ENCODE peak calls at places on chromosome 6, in ten cellular contexts. One of them, this sample, is unnamed.

GRCh38 chr6:47098570-47098993 is 56.5 kb upstream of the ADGRF1 start:
- DNase-seq in tibial artery: no peak
- DNase-seq in tibial nerve: no peak
- DNase-seq in GM12878: no peak
- DNase-seq in uterus: peak; percentile 63
- DNase-seq in AG04450: peak; percentile 13
- DNase-seq in psoas muscle: no peak
- DNase-seq in vagina: no peak
- DNase-seq in lower lobe of right lung: no peak
- DNase-seq in astrocyte of the spinal cord: no peak
- DNase-seq in this sample: no peak

GRCh38 chr6:81998432-81998831 is 246.0 kb upstream of the TENT5A start:
- DNase-seq in vagina: no peak
- DNase-seq in astrocyte of the spinal cord: peak; percentile 64
- DNase-seq in tibial artery: no peak
- DNase-seq in psoas muscle: no peak
- DNase-seq in GM12878: no peak
- DNase-seq in uterus: no peak
- DNase-seq in AG04450: no peak
- DNase-seq in tibial nerve: no peak
- DNase-seq in lower lobe of right lung: no peak
- DNase-seq in this sample: no peak

GRCh38 chr6:52876056-52876787 is 33.3 kb downstream of the GSTA3 start:
- DNase-seq in AG04450: no peak
- DNase-seq in tibial nerve: no peak
- DNase-seq in astrocyte of the spinal cord: no peak
- DNase-seq in psoas muscle: no peak
- DNase-seq in lower lobe of right lung: no peak
- DNase-seq in tibial artery: no peak
- DNase-seq in vagina: no peak
- DNase-seq in uterus: no peak
- DNase-seq in GM12878: no peak
- DNase-seq in this sample: no peak

GRCh38 chr6:100663219-100663863 is 198.6 kb upstream of the SIM1 start:
- DNase-seq in tibial nerve: no peak
- DNase-seq in AG04450: peak; percentile 58
- DNase-seq in uterus: no peak
- DNase-seq in astrocyte of the spinal cord: peak; percentile 69
- DNase-seq in vagina: no peak
- DNase-seq in psoas muscle: no peak
- DNase-seq in GM12878: no peak
- DNase-seq in tibial artery: no peak
- DNase-seq in lower lobe of right lung: no peak
- DNase-seq in this sample: no peak

GRCh38 chr6:153231048-153231635 is 100.1 kb upstream of the RGS17 start:
- DNase-seq in tibial artery: no peak
- DNase-seq in uterus: no peak
- DNase-seq in AG04450: peak; percentile 2
- DNase-seq in astrocyte of the spinal cord: peak; percentile 55
- DNase-seq in psoas muscle: peak; percentile 49
- DNase-seq in GM12878: no peak
- DNase-seq in lower lobe of right lung: peak; percentile 54
- DNase-seq in vagina: no peak
- DNase-seq in tibial nerve: peak; percentile 35
- DNase-seq in this sample: no peak

GRCh38 chr6:162123797-162124196 is 603.8 kb downstream of the PRKN start:
- DNase-seq in vagina: no peak
- DNase-seq in tibial nerve: no peak
- DNase-seq in psoas muscle: no peak
- DNase-seq in lower lobe of right lung: no peak
- DNase-seq in astrocyte of the spinal cord: no peak
- DNase-seq in AG04450: no peak
- DNase-seq in uterus: no peak
- DNase-seq in tibial artery: no peak
- DNase-seq in GM12878: no peak
- DNase-seq in this sample: no peak

GRCh38 chr6:123515715-123516114 is 121.0 kb downstream of the TRDN start:
- DNase-seq in lower lobe of right lung: no peak
- DNase-seq in AG04450: no peak
- DNase-seq in astrocyte of the spinal cord: no peak
- DNase-seq in uterus: no peak
- DNase-seq in psoas muscle: no peak
- DNase-seq in GM12878: no peak
- DNase-seq in tibial artery: no peak
- DNase-seq in tibial nerve: no peak
- DNase-seq in vagina: no peak
- DNase-seq in this sample: no peak

GRCh38 chr6:17740559-17741220 is 34.0 kb upstream of the NUP153 start:
- DNase-seq in uterus: no peak
- DNase-seq in vagina: no peak
- DNase-seq in GM12878: no peak
- DNase-seq in psoas muscle: no peak
- DNase-seq in lower lobe of right lung: no peak
- DNase-seq in tibial artery: no peak
- DNase-seq in AG04450: no peak
- DNase-seq in tibial nerve: no peak
- DNase-seq in astrocyte of the spinal cord: no peak
- DNase-seq in this sample: no peak

GRCh38 chr6:160333841-160334240 is 14.3 kb upstream of the SLC22A3 start:
- DNase-seq in AG04450: no peak
- DNase-seq in astrocyte of the spinal cord: no peak
- DNase-seq in GM12878: no peak
- DNase-seq in vagina: no peak
- DNase-seq in psoas muscle: no peak
- DNase-seq in lower lobe of right lung: no peak
- DNase-seq in tibial artery: no peak
- DNase-seq in tibial nerve: no peak
- DNase-seq in uterus: no peak
- DNase-seq in this sample: no peak

GRCh38 chr6:91317247-91317646 is 730.4 kb upstream of the MAP3K7 start:
- DNase-seq in AG04450: no peak
- DNase-seq in GM12878: no peak
- DNase-seq in vagina: no peak
- DNase-seq in tibial artery: no peak
- DNase-seq in lower lobe of right lung: no peak
- DNase-seq in tibial nerve: no peak
- DNase-seq in astrocyte of the spinal cord: peak; percentile 62
- DNase-seq in psoas muscle: no peak
- DNase-seq in uterus: no peak
- DNase-seq in this sample: no peak

GRCh38 chr6:90790696-90791095 is 203.8 kb upstream of the MAP3K7 start:
- DNase-seq in astrocyte of the spinal cord: peak; percentile 54
- DNase-seq in uterus: no peak
- DNase-seq in lower lobe of right lung: no peak
- DNase-seq in AG04450: peak; percentile 33
- DNase-seq in psoas muscle: no peak
- DNase-seq in vagina: no peak
- DNase-seq in tibial nerve: no peak
- DNase-seq in tibial artery: no peak
- DNase-seq in GM12878: no peak
- DNase-seq in this sample: no peak

GRCh38 chr6:51553246-51554015 is 534.0 kb downstream of the PKHD1 start:
- DNase-seq in vagina: no peak
- DNase-seq in GM12878: no peak
- DNase-seq in uterus: no peak
- DNase-seq in tibial artery: no peak
- DNase-seq in lower lobe of right lung: no peak
- DNase-seq in psoas muscle: no peak
- DNase-seq in astrocyte of the spinal cord: no peak
- DNase-seq in AG04450: no peak
- DNase-seq in tibial nerve: no peak
- DNase-seq in this sample: no peak

GRCh38 chr6:50030350-50030749 is 8.6 kb upstream of the DEFB110 start:
- DNase-seq in tibial artery: no peak
- DNase-seq in GM12878: no peak
- DNase-seq in astrocyte of the spinal cord: no peak
- DNase-seq in tibial nerve: no peak
- DNase-seq in lower lobe of right lung: peak; percentile 28
- DNase-seq in AG04450: no peak
- DNase-seq in uterus: no peak
- DNase-seq in psoas muscle: peak; percentile 26
- DNase-seq in vagina: no peak
- DNase-seq in this sample: no peak

GRCh38 chr6:50030777-50031562 is 9.2 kb upstream of the DEFB110 start:
- DNase-seq in AG04450: no peak
- DNase-seq in tibial nerve: no peak
- DNase-seq in astrocyte of the spinal cord: no peak
- DNase-seq in psoas muscle: no peak
- DNase-seq in vagina: no peak
- DNase-seq in lower lobe of right lung: no peak
- DNase-seq in tibial artery: no peak
- DNase-seq in uterus: no peak
- DNase-seq in GM12878: no peak
- DNase-seq in this sample: no peak

GRCh38 chr6:50021894-50022293 is at the start of gene DEFB110:
- DNase-seq in uterus: no peak
- DNase-seq in psoas muscle: no peak
- DNase-seq in vagina: no peak
- DNase-seq in astrocyte of the spinal cord: no peak
- DNase-seq in tibial artery: no peak
- DNase-seq in lower lobe of right lung: no peak
- DNase-seq in GM12878: no peak
- DNase-seq in AG04450: no peak
- DNase-seq in tibial nerve: no peak
- DNase-seq in this sample: no peak

DNA sequence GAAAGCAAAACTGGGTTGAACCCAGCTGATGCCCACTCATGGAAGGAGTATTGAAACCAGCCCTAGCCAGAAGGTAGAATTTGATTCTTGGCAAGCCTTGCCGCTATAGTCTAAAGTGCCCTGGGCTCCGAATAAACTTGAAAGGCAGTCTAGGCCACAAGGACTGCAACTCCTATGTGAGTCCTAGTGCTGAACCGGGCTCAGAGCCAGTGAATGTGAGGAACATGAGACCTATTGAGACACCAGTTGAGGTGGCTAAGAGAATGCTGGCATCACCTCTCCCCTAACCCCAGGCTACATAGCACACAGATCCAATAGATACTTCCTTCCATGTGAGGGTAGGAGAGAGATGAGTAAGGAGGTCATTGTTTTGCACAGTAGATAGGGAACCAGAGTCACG is 3.5 kb upstream of the DEFB110 start:
- DNase-seq in GM12878: no peak
- DNase-seq in astrocyte of the spinal cord: no peak
- DNase-seq in uterus: no peak
- DNase-seq in AG04450: no peak
- DNase-seq in psoas muscle: no peak
- DNase-seq in tibial artery: no peak
- DNase-seq in tibial nerve: no peak
- DNase-seq in vagina: no peak
- DNase-seq in lower lobe of right lung: no peak
- DNase-seq in this sample: no peak
- TF ChIP-seq CTCF in GM12878: no peak
- TF ChIP-seq CTCF in astrocyte of the spinal cord: no peak
- TF ChIP-seq CTCF in uterus: no peak
- TF ChIP-seq CTCF in AG04450: no peak
- TF ChIP-seq CTCF in psoas muscle: no peak
- TF ChIP-seq CTCF in tibial artery: no peak
- TF ChIP-seq CTCF in tibial nerve: no peak
- TF ChIP-seq CTCF in vagina: no peak
- TF ChIP-seq CTCF in lower lobe of right lung: no peak
- TF ChIP-seq CTCF in this sample: no peak

GRCh38 chr6:167574431-167575097 is 249.7 kb downstream of the TTLL2 start:
- DNase-seq in psoas muscle: peak; percentile 79
- DNase-seq in astrocyte of the spinal cord: no peak
- DNase-seq in tibial artery: peak; percentile 95
- DNase-seq in GM12878: no peak
- DNase-seq in tibial nerve: peak; percentile 54
- DNase-seq in uterus: peak; percentile 66
- DNase-seq in lower lobe of right lung: no peak
- DNase-seq in vagina: peak; percentile 77
- DNase-seq in AG04450: no peak
- DNase-seq in this sample: no peak
- H3K4me3 ChIP-seq in psoas muscle: peak overlapping the region; percentile 37
- H3K4me3 ChIP-seq in astrocyte of the spinal cord: no peak overlapping the region
- H3K4me3 ChIP-seq in tibial artery: peak overlapping the region; percentile 27
- H3K4me3 ChIP-seq in GM12878: no peak overlapping the region
- H3K4me3 ChIP-seq in tibial nerve: no peak overlapping the region
- H3K4me3 ChIP-seq in uterus: no peak overlapping the region
- H3K4me3 ChIP-seq in lower lobe of right lung: no peak overlapping the region
- H3K4me3 ChIP-seq in vagina: peak overlapping the region; percentile 4
- H3K4me3 ChIP-seq in AG04450: no peak overlapping the region
- H3K4me3 ChIP-seq in this sample: no peak overlapping the region

DNA sequence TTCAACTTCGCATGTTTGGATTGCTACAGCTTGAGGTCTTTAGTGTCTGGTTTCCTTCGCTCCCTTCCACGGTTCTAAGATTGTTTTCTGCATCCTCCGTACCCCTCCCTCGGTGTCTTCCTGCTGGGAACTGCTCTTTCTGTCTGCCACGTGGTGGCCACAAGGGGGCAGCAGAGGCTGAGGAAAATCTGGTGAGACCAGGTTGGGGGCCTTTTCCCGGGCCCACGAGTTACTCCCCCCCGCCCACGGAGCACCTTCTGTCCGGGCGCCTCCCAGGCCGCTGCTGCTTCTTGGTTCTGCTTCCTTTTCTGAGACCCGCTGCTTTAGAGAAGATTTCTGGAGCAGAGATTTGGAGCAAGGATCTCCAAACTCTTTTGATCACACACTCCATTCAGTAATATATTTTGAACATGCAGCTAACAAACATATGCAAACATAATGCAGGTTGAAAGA is 21.1 kb upstream of the NOTCH4 start:
- DNase-seq in lower lobe of right lung: peak; percentile 83
- DNase-seq in GM12878: no peak
- DNase-seq in tibial nerve: peak; percentile 65
- DNase-seq in AG04450: peak; percentile 39
- DNase-seq in uterus: peak; percentile 93
- DNase-seq in vagina: no peak
- DNase-seq in psoas muscle: peak; percentile 89
- DNase-seq in astrocyte of the spinal cord: peak; percentile 68
- DNase-seq in tibial artery: peak; percentile 87
- DNase-seq in this sample: no peak
- TF ChIP-seq CTCF in lower lobe of right lung: peak; percentile 86
- TF ChIP-seq CTCF in GM12878: peak; percentile 85
- TF ChIP-seq CTCF in tibial nerve: peak; percentile 81
- TF ChIP-seq CTCF in AG04450: peak; percentile 82
- TF ChIP-seq CTCF in uterus: peak; percentile 91
- TF ChIP-seq CTCF in vagina: peak; percentile 96
- TF ChIP-seq CTCF in psoas muscle: peak; percentile 92
- TF ChIP-seq CTCF in astrocyte of the spinal cord: peak; percentile 94
- TF ChIP-seq CTCF in tibial artery: peak; percentile 89
- TF ChIP-seq CTCF in this sample: peak; percentile 84

DNA sequence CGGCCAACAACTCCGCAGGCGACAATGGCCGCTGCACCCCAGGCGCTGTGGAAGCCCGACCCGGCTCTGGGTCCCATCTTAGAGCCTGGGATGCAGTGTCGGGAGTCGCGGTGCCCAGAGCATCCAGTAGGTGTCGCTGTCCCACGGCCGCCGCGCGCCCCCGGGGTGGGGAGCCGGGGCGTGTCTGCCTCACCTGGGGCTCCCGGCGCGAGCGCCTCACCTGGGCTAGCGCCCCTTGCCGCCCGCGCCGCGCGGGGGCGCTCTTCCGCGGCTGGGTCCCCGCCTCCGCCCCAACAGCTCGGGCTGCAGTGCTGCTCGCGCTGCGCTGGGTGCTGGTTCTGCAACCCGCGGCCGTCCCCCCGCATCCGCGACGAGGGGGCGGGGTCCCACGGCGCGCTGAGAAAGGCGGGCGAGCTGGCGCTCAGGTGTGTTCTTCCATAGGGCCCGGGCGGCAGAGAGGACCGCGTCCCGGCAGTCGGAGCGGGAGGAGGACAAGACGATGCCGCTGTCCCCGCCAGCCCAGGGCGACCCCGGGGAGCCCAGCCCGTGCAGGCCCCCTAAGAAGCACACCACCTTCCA is at the start of gene CRYBG1:
- DNase-seq in uterus: peak; percentile 33
- DNase-seq in AG04450: no peak
- DNase-seq in lower lobe of right lung: peak; percentile 78
- DNase-seq in tibial artery: no peak
- DNase-seq in GM12878: no peak
- DNase-seq in vagina: no peak
- DNase-seq in psoas muscle: peak; percentile 61
- DNase-seq in tibial nerve: no peak
- DNase-seq in astrocyte of the spinal cord: no peak
- DNase-seq in this sample: no peak
- H3K4me3 ChIP-seq in uterus: peak within 1 kb of the TSS; percentile 29
- H3K4me3 ChIP-seq in AG04450: peak within 1 kb of the TSS; percentile 44
- H3K4me3 ChIP-seq in lower lobe of right lung: peak within 1 kb of the TSS; percentile 62
- H3K4me3 ChIP-seq in tibial artery: peak within 1 kb of the TSS; percentile 28
- H3K4me3 ChIP-seq in GM12878: no peak within 1 kb of the TSS
- H3K4me3 ChIP-seq in vagina: peak within 1 kb of the TSS; percentile 47
- H3K4me3 ChIP-seq in psoas muscle: peak within 1 kb of the TSS; percentile 61
- H3K4me3 ChIP-seq in tibial nerve: peak within 1 kb of the TSS; percentile 52
- H3K4me3 ChIP-seq in astrocyte of the spinal cord: peak within 1 kb of the TSS; percentile 37
- H3K4me3 ChIP-seq in this sample: peak within 1 kb of the TSS; percentile 56